ENCODE peak calls at places on chromosomes 13 and 19, in six cellular contexts. One of them, this sample, is unnamed.

GRCh38 chr19:7507884-7508283 is 8.0 kb upstream of the ZNF358 start:
- DNase-seq in omental fat pad: peak; percentile 72
- DNase-seq in breast epithelium: no peak
- DNase-seq in heart right ventricle: peak; percentile 67
- DNase-seq in Panc1: peak; percentile 50
- DNase-seq in mesothelial cell of epicardium: no peak
- DNase-seq in this sample: no peak

GRCh38 chr13:44620057-44620456 is 43.9 kb upstream of the TSC22D1 start:
- DNase-seq in omental fat pad: no peak
- DNase-seq in breast epithelium: no peak
- DNase-seq in heart right ventricle: no peak
- DNase-seq in Panc1: no peak
- DNase-seq in mesothelial cell of epicardium: no peak
- DNase-seq in this sample: no peak

GRCh38 chr13:94656766-94657165 is 55.1 kb downstream of the GPR180 start:
- DNase-seq in omental fat pad: no peak
- DNase-seq in breast epithelium: no peak
- DNase-seq in heart right ventricle: no peak
- DNase-seq in Panc1: no peak
- DNase-seq in mesothelial cell of epicardium: no peak
- DNase-seq in this sample: no peak

GRCh38 chr13:45162821-45163220 is 38.0 kb downstream of the KCTD4 start:
- DNase-seq in omental fat pad: no peak
- DNase-seq in breast epithelium: no peak
- DNase-seq in heart right ventricle: no peak
- DNase-seq in Panc1: peak; percentile 53
- DNase-seq in mesothelial cell of epicardium: no peak
- DNase-seq in this sample: no peak

GRCh38 chr13:62333466-62333865 is 917.8 kb upstream of the PCDH20 start:
- DNase-seq in omental fat pad: no peak
- DNase-seq in breast epithelium: no peak
- DNase-seq in heart right ventricle: no peak
- DNase-seq in Panc1: no peak
- DNase-seq in mesothelial cell of epicardium: no peak
- DNase-seq in this sample: no peak

GRCh38 chr19:34269968-34270621 is 15.7 kb downstream of the GARRE1 start:
- DNase-seq in omental fat pad: no peak
- DNase-seq in breast epithelium: peak; percentile 63
- DNase-seq in heart right ventricle: peak; percentile 57
- DNase-seq in Panc1: no peak
- DNase-seq in mesothelial cell of epicardium: no peak
- DNase-seq in this sample: no peak

GRCh38 chr13:92717857-92718256 is 508.8 kb upstream of the GPC6 start:
- DNase-seq in omental fat pad: no peak
- DNase-seq in breast epithelium: no peak
- DNase-seq in heart right ventricle: no peak
- DNase-seq in Panc1: no peak
- DNase-seq in mesothelial cell of epicardium: no peak
- DNase-seq in this sample: no peak

GRCh38 chr13:39023316-39023715 is 14.6 kb downstream of the PROSER1 start:
- DNase-seq in omental fat pad: no peak
- DNase-seq in breast epithelium: no peak
- DNase-seq in heart right ventricle: no peak
- DNase-seq in Panc1: no peak
- DNase-seq in mesothelial cell of epicardium: no peak
- DNase-seq in this sample: no peak

GRCh38 chr13:94596575-94596971 is 621 bp upstream of the TGDS start:
- DNase-seq in omental fat pad: no peak
- DNase-seq in breast epithelium: no peak
- DNase-seq in heart right ventricle: no peak
- DNase-seq in Panc1: no peak
- DNase-seq in mesothelial cell of epicardium: no peak
- DNase-seq in this sample: no peak

GRCh38 chr19:8506402-8506957 is 4.0 kb upstream of the PRAM1 start:
- DNase-seq in omental fat pad: no peak
- DNase-seq in breast epithelium: no peak
- DNase-seq in heart right ventricle: no peak
- DNase-seq in Panc1: no peak
- DNase-seq in mesothelial cell of epicardium: no peak
- DNase-seq in this sample: no peak

GRCh38 chr19:30225615-30226463 is 146.3 kb upstream of the ZNF536 start:
- DNase-seq in omental fat pad: no peak
- DNase-seq in breast epithelium: no peak
- DNase-seq in heart right ventricle: no peak
- DNase-seq in Panc1: no peak
- DNase-seq in mesothelial cell of epicardium: no peak
- DNase-seq in this sample: no peak

GRCh38 chr19:18340990-18341868 is 831 bp downstream of the PGPEP1 start:
- DNase-seq in omental fat pad: peak; percentile 29
- DNase-seq in breast epithelium: peak; percentile 41
- DNase-seq in heart right ventricle: peak; percentile 58
- DNase-seq in Panc1: no peak
- DNase-seq in mesothelial cell of epicardium: no peak
- DNase-seq in this sample: no peak

GRCh38 chr19:5891938-5892771 is 11.4 kb downstream of the NDUFA11 start:
- DNase-seq in omental fat pad: no peak
- DNase-seq in breast epithelium: no peak
- DNase-seq in heart right ventricle: peak; percentile 57
- DNase-seq in Panc1: no peak
- DNase-seq in mesothelial cell of epicardium: no peak
- DNase-seq in this sample: no peak

GRCh38 chr19:45780146-45780447 is 2.2 kb downstream of the DMPK start:
- DNase-seq in omental fat pad: no peak
- DNase-seq in breast epithelium: no peak
- DNase-seq in heart right ventricle: no peak
- DNase-seq in Panc1: no peak
- DNase-seq in mesothelial cell of epicardium: no peak
- DNase-seq in this sample: no peak

GRCh38 chr13:108342369-108343289 is 73.1 kb downstream of the TNFSF13B start:
- DNase-seq in omental fat pad: no peak
- DNase-seq in breast epithelium: no peak
- DNase-seq in heart right ventricle: no peak
- DNase-seq in Panc1: peak; percentile 4
- DNase-seq in mesothelial cell of epicardium: no peak
- DNase-seq in this sample: no peak

GRCh38 chr13:100454876-100455275 is 133.7 kb downstream of the GGACT start:
- DNase-seq in omental fat pad: no peak
- DNase-seq in breast epithelium: no peak
- DNase-seq in heart right ventricle: no peak
- DNase-seq in Panc1: no peak
- DNase-seq in mesothelial cell of epicardium: no peak
- DNase-seq in this sample: no peak
- TF ChIP-seq CTCF in omental fat pad: no peak
- TF ChIP-seq CTCF in breast epithelium: no peak
- TF ChIP-seq CTCF in heart right ventricle: no peak
- TF ChIP-seq CTCF in Panc1: no peak
- TF ChIP-seq CTCF in mesothelial cell of epicardium: no peak
- TF ChIP-seq CTCF in this sample: no peak

DNA sequence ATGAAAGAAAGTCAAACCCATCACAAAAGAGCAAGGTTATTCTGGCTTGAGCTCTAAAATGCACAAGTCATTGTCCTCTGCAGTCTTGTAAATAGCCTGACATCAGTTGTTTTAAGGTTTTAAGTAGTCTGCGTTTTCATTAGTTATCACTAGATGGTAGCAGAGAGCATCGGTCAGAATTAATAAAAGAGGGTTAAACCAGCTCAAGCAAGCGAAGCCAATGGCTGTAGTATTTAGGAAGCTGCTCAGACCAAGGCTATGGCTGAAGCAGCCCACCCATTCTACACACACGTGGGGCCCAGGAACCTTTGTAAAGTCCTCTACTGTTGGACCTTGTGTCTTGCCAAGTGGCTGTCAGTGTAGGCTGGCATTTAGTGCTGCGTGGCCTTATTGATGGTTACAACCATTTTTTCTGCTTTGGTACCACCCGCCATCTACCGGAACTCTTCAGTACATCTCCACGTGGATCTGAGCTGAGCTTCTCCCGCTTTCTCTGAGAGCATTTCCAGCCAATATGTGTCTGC is 13.3 kb upstream of the ZNF57 start:
- DNase-seq in omental fat pad: no peak
- DNase-seq in breast epithelium: no peak
- DNase-seq in heart right ventricle: no peak
- DNase-seq in Panc1: peak; percentile 61
- DNase-seq in mesothelial cell of epicardium: no peak
- DNase-seq in this sample: no peak
- TF ChIP-seq CTCF in omental fat pad: no peak
- TF ChIP-seq CTCF in breast epithelium: no peak
- TF ChIP-seq CTCF in heart right ventricle: peak; percentile 76
- TF ChIP-seq CTCF in Panc1: peak; percentile 78
- TF ChIP-seq CTCF in mesothelial cell of epicardium: peak; percentile 67
- TF ChIP-seq CTCF in this sample: peak; percentile 78

DNA sequence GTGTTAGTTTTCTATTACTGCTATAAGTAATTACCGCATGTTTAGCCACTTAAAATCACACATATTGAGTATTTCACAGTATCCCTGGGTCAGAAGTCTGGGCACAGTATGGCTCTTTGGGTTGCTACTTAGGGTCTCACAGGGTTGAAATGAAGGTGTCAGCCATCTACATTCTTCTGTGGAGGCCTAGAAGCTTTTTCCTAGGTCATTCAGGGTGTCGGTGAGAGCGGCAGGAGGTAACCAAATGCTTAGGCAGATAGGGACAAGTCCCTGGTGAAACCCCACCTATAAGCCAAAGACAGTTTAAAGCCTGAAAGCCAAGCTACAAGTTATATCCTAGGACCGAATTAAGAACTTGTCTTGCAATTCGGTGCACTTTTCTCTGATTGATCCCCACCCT is 856.7 kb downstream of the PCDH17 start:
- DNase-seq in omental fat pad: no peak
- DNase-seq in breast epithelium: no peak
- DNase-seq in heart right ventricle: no peak
- DNase-seq in Panc1: no peak
- DNase-seq in mesothelial cell of epicardium: no peak
- DNase-seq in this sample: no peak
- TF ChIP-seq CTCF in omental fat pad: no peak
- TF ChIP-seq CTCF in breast epithelium: no peak
- TF ChIP-seq CTCF in heart right ventricle: no peak
- TF ChIP-seq CTCF in Panc1: no peak
- TF ChIP-seq CTCF in mesothelial cell of epicardium: no peak
- TF ChIP-seq CTCF in this sample: no peak

DNA sequence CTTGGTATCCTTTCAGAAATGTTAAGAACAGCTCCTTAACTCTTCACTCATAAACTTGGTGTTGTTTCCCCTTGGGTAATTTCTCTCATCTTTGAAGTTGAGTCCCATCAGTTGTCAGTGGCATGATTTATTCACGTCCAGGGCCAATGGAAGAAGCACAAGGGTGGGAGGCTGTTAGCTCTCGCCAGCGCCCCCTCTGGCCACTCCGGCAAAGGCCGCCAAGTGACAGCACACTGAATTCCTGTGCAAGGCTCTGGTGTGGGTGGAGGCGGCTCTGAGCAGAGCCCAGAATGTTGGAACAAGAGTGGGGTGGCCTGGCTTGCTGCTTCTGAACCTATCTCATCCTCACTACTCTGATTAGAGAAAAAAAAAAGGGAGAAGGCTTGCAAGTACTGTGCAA is 13.1 kb upstream of the MEDAG start:
- DNase-seq in omental fat pad: no peak
- DNase-seq in breast epithelium: no peak
- DNase-seq in heart right ventricle: peak; percentile 57
- DNase-seq in Panc1: no peak
- DNase-seq in mesothelial cell of epicardium: peak; percentile 57
- DNase-seq in this sample: no peak
- TF ChIP-seq CTCF in omental fat pad: no peak
- TF ChIP-seq CTCF in breast epithelium: no peak
- TF ChIP-seq CTCF in heart right ventricle: peak; percentile 49
- TF ChIP-seq CTCF in Panc1: peak; percentile 69
- TF ChIP-seq CTCF in mesothelial cell of epicardium: peak; percentile 62
- TF ChIP-seq CTCF in this sample: peak; percentile 70

GRCh38 chr19:20079487-20079886 is 1.7 kb downstream of the ZNF90 start:
- DNase-seq in omental fat pad: no peak
- DNase-seq in breast epithelium: no peak
- DNase-seq in heart right ventricle: no peak
- DNase-seq in Panc1: no peak
- DNase-seq in mesothelial cell of epicardium: no peak
- DNase-seq in this sample: no peak

GRCh38 chr19:20072936-20073335 is 4.9 kb upstream of the ZNF90 start:
- DNase-seq in omental fat pad: no peak
- DNase-seq in breast epithelium: no peak
- DNase-seq in heart right ventricle: no peak
- DNase-seq in Panc1: no peak
- DNase-seq in mesothelial cell of epicardium: no peak
- DNase-seq in this sample: no peak

GRCh38 chr19:20078696-20079095 is 896 bp downstream of the ZNF90 start:
- DNase-seq in omental fat pad: no peak
- DNase-seq in breast epithelium: no peak
- DNase-seq in heart right ventricle: no peak
- DNase-seq in Panc1: no peak
- DNase-seq in mesothelial cell of epicardium: peak; percentile 27
- DNase-seq in this sample: no peak

GRCh38 chr19:20077791-20078463 is at the start of gene ZNF90:
- DNase-seq in omental fat pad: peak; percentile 96
- DNase-seq in breast epithelium: peak; percentile 98
- DNase-seq in heart right ventricle: peak; percentile 87
- DNase-seq in Panc1: peak; percentile 83
- DNase-seq in mesothelial cell of epicardium: peak; percentile 86
- DNase-seq in this sample: peak; percentile 89
- TF ChIP-seq CTCF in omental fat pad: no peak
- TF ChIP-seq CTCF in breast epithelium: no peak
- TF ChIP-seq CTCF in heart right ventricle: no peak
- TF ChIP-seq CTCF in Panc1: no peak
- TF ChIP-seq CTCF in mesothelial cell of epicardium: no peak
- TF ChIP-seq CTCF in this sample: no peak

GRCh38 chr19:19493841-19494546 is 21.4 kb downstream of the TSSK6 start:
- DNase-seq in omental fat pad: no peak
- DNase-seq in breast epithelium: no peak
- DNase-seq in heart right ventricle: no peak
- DNase-seq in Panc1: no peak
- DNase-seq in mesothelial cell of epicardium: no peak
- DNase-seq in this sample: no peak
- TF ChIP-seq CTCF in omental fat pad: no peak
- TF ChIP-seq CTCF in breast epithelium: no peak
- TF ChIP-seq CTCF in heart right ventricle: no peak
- TF ChIP-seq CTCF in Panc1: no peak
- TF ChIP-seq CTCF in mesothelial cell of epicardium: no peak
- TF ChIP-seq CTCF in this sample: no peak

This sample was measured in type B pancreatic cell.